ENCODE peak calls at places on chromosomes 12 and 14, in seven cellular contexts. E, P, O, Q, V, K and M are unnamed samples. For H3K36me3 and H3K4me1, the result is how much of the 10 kb centered on the place peaks cover.

GRCh38 chr12:16062611-16063010 is 151.5 kb downstream of the DERA start:
- DNase-seq in E (no peak), P (peak), O (no peak), Q (no peak), V (no peak), K (no peak), M (no peak)

GRCh38 chr12:102067574-102068258 is 5.9 kb upstream of the WASHC3 start:
- DNase-seq in E (no peak), P (no peak), O (no peak), Q (no peak), V (no peak), K (no peak), M (no peak)

GRCh38 chr14:71089974-71090373 is 182.7 kb downstream of the PCNX1 start:
- DNase-seq in E (no peak), P (no peak), O (no peak), Q (no peak), V (no peak), K (no peak), M (no peak)

GRCh38 chr12:57793920-57794319 is 11.3 kb downstream of the TSFM start:
- DNase-seq in E (no peak), P (peak), O (no peak), Q (no peak), V (no peak), K (no peak), M (no peak)

GRCh38 chr12:27521066-27521465 is 2.9 kb upstream of the PPFIBP1 start:
- DNase-seq in E (peak), P (no peak), O (no peak), Q (no peak), V (no peak), K (no peak), M (no peak)

GRCh38 chr14:22994762-22995275 is 12.5 kb upstream of the AJUBA start:
- DNase-seq in E (peak), P (peak), O (peak), Q (no peak), V (no peak), K (no peak), M (peak)

GRCh38 chr12:27969011-27969900 is 3.3 kb downstream of the PTHLH start:
- DNase-seq in E (no peak), P (peak), O (no peak), Q (no peak), V (no peak), K (no peak), M (peak)

GRCh38 chr12:11500222-11500860 is 105.0 kb upstream of the PRB2 start:
- DNase-seq in E (peak), P (peak), O (peak), Q (no peak), V (peak), K (peak), M (peak)

GRCh38 chr12:6950401-6950801 is 755 bp upstream of the PTPN6 start:
- DNase-seq in E (no peak), P (no peak), O (peak), Q (no peak), V (no peak), K (no peak), M (no peak)

GRCh38 chr14:105304565-105304964 is 3.8 kb upstream of the BRF1 start:
- DNase-seq in E (no peak), P (no peak), O (no peak), Q (no peak), V (no peak), K (no peak), M (no peak)

GRCh38 chr14:23632461-23633159 is 3.6 kb upstream of the DHRS2 start:
- DNase-seq in E (no peak), P (no peak), O (no peak), Q (no peak), V (no peak), K (no peak), M (no peak)

DNA sequence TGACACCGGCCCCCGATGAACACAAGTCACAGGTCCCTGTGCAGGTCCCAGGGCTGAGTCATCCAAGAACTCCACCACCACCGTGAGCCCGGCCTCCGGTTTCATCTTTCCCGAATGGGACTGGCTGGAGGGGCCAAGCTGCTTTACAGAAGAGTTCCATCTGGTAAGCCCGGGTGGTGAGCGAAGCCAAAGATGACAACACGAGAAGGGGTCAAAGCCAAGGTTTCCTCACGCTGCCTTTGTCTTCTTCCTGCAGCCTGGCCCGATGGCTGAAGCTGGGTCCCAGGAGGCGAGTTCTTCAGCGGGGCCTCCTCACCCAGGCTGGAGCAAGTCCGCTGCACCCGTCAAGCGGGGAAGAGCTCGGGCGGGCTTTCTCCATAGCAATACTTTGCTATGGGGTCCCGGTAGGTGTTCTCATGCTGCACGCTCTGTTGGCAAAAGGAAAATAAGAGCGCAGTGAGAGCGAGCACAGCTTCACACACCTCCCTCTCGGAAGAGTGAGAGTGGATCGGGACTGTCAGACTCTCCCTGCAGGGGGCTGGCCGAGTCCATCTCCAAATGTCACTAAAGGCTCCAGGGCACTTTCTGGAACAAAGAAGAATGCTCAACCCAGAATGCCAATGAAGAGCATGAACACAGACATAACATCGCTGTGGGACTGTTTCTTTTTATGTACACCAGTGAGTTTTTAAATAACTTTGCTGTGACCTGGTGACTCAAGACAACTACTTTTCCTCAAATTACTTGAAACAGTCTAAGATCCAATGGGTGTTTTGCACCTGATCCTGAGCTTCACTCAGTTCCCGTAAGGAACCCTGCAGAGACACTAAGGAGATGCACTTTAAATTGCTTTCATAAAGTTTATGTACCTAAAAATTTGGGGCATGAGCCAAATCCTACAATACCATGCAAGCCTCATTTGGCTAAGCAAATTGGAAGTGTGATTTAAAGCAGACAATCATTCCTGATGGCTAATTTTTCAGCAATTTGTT is 20.1 kb downstream of the SPRING1 start:
- DNase-seq in E (peak), P (no peak), O (no peak), Q (no peak), V (no peak), K (no peak), M (no peak)
- H3K36me3 ChIP-seq in E (under half), P (under half), O (half or more), Q (under half), V (under half), K (half or more), M (under half)

DNA sequence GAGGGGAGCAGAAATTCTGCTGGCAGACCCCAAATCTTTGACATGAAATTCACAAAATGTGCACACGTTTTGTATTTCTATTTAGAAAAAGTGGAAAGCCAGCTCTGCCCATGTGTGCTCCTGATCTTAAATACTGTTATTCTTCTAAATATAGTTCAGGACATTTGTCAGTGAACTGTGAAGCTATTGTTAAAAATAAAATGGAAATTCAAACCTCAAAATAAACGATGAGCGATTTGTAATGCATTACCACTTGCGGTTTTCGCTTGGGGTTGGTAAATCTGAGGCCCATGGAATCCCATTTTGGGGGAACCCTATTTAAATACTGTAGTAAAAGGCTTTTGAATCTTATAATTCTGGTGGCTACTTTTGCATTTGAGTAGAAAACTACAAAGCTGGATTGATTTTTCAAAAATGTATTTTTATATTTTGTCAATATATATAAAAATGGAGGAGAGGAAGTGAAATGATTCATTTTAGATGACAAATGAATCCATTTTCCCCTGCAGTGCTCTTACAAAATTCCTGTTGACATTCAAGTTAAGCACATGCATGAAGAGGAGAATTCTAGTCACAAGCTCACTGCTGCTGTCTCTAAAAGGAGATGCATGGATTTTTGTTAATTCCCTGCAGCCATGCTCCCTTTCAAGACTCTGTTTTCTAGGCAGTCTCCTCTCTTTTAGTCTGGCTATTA is 47.1 kb downstream of the FLRT2 start:
- DNase-seq in E (no peak), P (peak), O (no peak), Q (no peak), V (no peak), K (no peak), M (no peak)
- H3K4me1 ChIP-seq in E (under half), P (under half), O (under half), Q (under half), V (under half), K (under half), M (half or more)

DNA sequence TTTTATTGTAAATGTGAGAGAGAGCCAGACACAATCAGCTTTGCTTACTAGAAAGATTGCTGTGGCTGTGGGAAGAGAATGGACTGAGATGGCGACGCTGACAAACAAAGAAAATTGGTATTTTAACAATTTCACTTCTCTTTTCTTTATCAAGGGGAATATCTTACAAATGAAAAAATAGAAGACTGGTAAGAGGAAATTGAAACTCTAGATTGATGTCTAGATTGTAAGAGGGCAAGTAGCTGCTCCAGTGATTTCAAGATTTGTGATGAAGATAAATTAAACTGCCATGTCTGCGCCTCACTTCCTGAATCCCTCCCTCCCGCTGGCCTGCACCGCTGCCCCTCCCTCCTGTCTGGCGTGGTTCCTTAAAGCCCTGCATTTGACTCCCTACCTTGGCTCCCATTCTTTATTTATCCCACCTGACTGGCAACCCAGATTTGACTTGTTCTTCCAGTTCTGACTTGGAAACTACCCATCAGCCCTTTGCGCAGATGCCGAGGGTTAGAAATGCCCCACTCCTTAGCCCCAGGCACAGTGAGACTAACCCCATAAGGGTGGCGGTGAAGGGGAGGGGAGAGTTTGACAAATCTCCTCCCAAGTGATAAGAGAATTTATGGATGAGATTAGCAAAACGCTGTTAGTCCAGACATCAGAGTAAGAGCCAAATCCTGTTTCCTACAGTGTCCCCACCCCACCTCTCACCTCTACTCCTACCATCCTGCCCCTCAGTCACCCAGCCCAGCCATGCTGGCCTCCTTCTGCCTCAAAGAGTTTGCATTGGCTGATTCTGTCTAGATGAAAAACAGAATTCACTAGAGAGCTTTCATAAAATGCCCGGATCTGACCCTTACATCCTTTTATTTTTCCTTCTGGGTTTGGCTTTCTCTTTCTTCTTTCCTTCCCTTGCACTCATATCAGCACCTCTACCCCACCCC is 125.3 kb upstream of the ATF7IP start:
- DNase-seq in E (no peak), P (peak), O (peak), Q (no peak), V (no peak), K (no peak), M (peak)
- H3K4me3 ChIP-seq in E (no peak), P (peak), O (peak), Q (no peak), V (peak), K (peak), M (no peak)

DNA sequence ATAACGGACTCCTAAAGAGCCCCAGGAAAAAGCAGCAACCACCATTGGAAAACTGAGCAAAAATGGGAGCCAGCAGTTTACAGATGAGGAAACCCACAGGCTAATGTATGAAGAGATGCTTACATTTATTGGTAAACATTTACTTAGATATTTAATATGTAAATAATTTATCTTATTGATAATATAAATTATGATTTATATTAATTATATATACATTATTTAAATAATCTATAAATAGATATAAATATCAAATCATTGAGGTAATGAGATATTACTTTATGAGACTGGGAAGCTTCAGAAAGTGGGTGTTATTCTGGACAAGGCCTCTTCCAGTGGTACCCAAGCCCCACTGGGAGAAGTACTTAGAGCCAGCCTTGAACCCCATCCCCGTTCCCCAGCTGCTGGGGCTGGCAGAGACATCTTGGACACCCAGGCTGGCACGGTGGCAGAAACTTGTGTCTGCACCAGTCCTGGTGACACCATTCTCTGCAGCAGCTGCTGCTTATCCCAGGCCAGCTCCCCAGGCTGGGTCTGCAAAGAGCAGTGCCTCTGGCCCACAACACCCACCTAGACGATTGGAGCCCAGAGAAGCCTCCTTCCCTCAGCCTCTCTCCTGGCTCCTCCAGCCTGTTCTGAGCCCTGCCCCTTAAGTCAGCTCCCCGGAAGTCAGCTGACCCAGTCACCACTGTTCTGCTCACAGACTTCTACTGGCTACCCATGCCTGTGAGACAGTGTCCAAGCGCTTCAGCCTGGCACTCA is 25.9 kb downstream of the ISCA2 start:
- DNase-seq in E (no peak), P (no peak), O (no peak), Q (no peak), V (peak), K (no peak), M (no peak)
- H3K36me3 ChIP-seq in E (under half), P (under half), O (under half), Q (under half), V (under half), K (under half), M (under half)

DNA sequence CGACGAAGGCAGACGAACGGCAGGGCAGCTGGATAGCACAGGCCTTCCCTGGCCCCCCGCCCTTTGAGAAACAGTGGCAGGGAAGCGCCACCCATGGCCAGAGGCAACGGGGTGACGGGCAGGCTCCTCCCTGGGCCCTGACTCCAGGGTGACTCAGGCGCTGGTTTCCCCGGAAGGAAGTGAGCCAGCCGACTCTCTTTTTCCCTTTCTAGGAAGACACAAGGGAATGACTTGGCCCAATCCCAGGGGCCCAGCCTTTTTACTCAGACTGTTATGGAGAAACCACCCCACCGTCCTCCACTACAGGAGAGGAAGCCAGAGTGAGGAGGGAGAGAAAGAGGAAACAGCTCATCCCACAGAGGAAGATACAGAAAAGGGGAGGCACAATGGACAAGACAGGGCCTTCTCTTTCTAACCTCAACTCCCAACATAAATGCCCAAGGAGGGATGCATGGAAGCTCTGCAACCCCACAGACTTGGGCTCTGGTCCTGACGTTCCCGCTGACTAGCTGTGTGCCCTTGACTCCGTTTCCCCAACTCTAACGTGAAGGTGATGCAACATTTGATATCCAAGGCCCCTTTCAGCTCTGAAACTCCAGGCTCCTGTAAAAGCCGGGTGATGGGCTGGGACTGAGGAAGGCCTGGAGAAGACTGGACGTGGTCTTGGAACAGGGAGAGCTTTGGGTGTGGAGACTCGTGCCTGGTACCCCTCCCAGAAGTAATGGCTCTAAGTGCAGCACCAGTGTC is 27.9 kb downstream of the ACTN1 start:
- DNase-seq in E (peak), P (peak), O (no peak), Q (peak), V (peak), K (peak), M (no peak)
- H3K4me1 ChIP-seq in E (under half), P (under half), O (under half), Q (half or more), V (under half), K (half or more), M (under half)

GRCh38 chr14:90383731-90384542 is 12.9 kb upstream of the CALM1 start:
- DNase-seq in E (peak), P (peak), O (peak), Q (no peak), V (peak), K (peak), M (no peak)
- H3K4me3 ChIP-seq in E (peak), P (peak), O (peak), Q (peak), V (peak), K (peak), M (no peak)

GRCh38 chr12:113911971-113912760 is 54.0 kb downstream of the RBM19 start:
- DNase-seq in E (no peak), P (no peak), O (no peak), Q (no peak), V (no peak), K (no peak), M (no peak)
- H3K36me3 ChIP-seq in E (under half), P (under half), O (under half), Q (under half), V (under half), K (half or more), M (under half)

GRCh38 chr12:92079054-92079385 is 66.6 kb downstream of the BTG1 start:
- DNase-seq in E (no peak), P (no peak), O (no peak), Q (no peak), V (no peak), K (no peak), M (no peak)

GRCh38 chr12:92077530-92077929 is 68.1 kb downstream of the BTG1 start:
- DNase-seq in E (no peak), P (no peak), O (no peak), Q (no peak), V (no peak), K (no peak), M (no peak)

GRCh38 chr12:92076106-92076505 is 69.5 kb downstream of the BTG1 start:
- DNase-seq in E (no peak), P (no peak), O (no peak), Q (no peak), V (no peak), K (no peak), M (no peak)

GRCh38 chr12:92080390-92081285 is 65.0 kb downstream of the BTG1 start:
- DNase-seq in E (no peak), P (peak), O (peak), Q (peak), V (no peak), K (no peak), M (peak)

DNA sequence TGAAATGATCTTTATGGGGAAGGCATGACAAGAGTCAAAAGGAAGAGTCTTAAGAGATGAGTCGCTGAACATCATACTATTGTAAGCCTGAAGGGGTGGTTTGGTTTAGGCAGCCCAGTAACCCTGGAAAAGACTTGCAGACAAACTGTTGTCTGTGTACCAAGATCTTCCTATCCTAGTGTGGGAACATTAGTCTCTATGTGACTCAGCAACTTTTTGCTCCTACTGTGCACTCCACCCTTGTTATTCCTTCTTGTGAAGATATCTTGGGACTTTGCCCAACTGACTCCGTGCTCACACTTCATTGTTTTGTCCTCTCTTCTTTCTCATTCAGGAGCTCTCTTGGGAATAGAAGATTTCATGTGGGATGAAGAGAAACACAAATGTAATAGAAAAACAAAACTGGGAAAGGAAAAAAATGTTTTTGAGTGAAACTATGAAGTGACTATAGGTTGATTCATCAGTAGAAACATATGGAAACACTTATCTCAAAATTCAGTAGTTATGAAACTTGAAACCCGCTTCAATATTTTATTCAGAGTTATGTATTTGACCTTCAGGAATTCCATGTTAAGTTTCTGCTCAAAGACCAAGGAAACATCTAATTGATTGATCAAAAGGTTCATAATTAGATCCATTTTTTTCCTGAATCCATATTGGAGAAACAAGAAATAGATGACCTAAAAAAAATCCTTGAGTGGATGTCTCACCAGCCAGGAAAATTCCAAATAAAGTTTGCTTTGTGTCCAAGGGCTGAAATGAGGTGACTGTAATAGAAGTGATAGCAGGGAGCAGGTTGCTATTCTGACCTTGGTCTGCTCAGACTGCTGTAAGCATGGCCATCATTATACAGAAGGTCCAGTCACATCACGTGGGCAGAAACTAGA is 67.2 kb downstream of the BTG1 start:
- DNase-seq in E (peak), P (peak), O (no peak), Q (peak), V (no peak), K (no peak), M (no peak)
- H3K4me1 ChIP-seq in E (under half), P (half or more), O (under half), Q (under half), V (under half), K (under half), M (under half)